ENCODE peak calls at places on chromosomes 11 and 22, in four cellular contexts. H, D, A and E are unnamed samples. For H3K27me3 and H3K36me3, the result is how much of the 10 kb centered on the place peaks cover.

GRCh38 chr11:93501856-93502255 is 41.3 kb downstream of the SMCO4 start:
- DNase-seq in H (no peak), D (no peak), A (no peak), E (no peak)

GRCh38 chr11:120205596-120206161 is 5.2 kb upstream of the OAF start:
- DNase-seq in H (peak), D (no peak), A (no peak), E (peak)

GRCh38 chr11:79362358-79362757 is 78.5 kb downstream of the TENM4 start:
- DNase-seq in H (no peak), D (no peak), A (no peak), E (no peak)

GRCh38 chr11:7575841-7576451 is 62.1 kb downstream of the PPFIBP2 start:
- DNase-seq in H (no peak), D (no peak), A (peak), E (peak)

GRCh38 chr22:37387793-37388192 is 39.5 kb downstream of the ELFN2 start:
- DNase-seq in H (no peak), D (no peak), A (no peak), E (no peak)

GRCh38 chr11:68792400-68792955 is 41.2 kb upstream of the TESMIN start:
- DNase-seq in H (peak), D (no peak), A (no peak), E (no peak)

GRCh38 chr11:18203723-18204122 is 31.1 kb downstream of the MRGPRX4 start:
- DNase-seq in H (peak), D (peak), A (peak), E (peak)

GRCh38 chr11:67082071-67082791 is 25.6 kb downstream of the RHOD start:
- DNase-seq in H (no peak), D (peak), A (peak), E (no peak)

GRCh38 chr11:101487775-101488174 is 96.0 kb downstream of the TRPC6 start:
- DNase-seq in H (peak), D (no peak), A (no peak), E (peak)

GRCh38 chr11:132895340-132895739 is 637.0 kb downstream of the OPCML start:
- DNase-seq in H (peak), D (no peak), A (no peak), E (no peak)

GRCh38 chr11:78338138-78338537 is 79.5 kb downstream of the GAB2 start:
- DNase-seq in H (no peak), D (no peak), A (no peak), E (no peak)

GRCh38 chr11:39571081-39571480 is 1888.4 kb downstream of the LRRC4C start:
- DNase-seq in H (no peak), D (no peak), A (no peak), E (no peak)

GRCh38 chr11:57647960-57648776 is 1.5 kb downstream of the YPEL4 start:
- DNase-seq in H (no peak), D (no peak), A (peak), E (no peak)

GRCh38 chr11:57646221-57646620 is 3.5 kb downstream of the YPEL4 start:
- DNase-seq in H (no peak), D (no peak), A (no peak), E (no peak)

GRCh38 chr11:57645716-57646085 is 4.0 kb downstream of the YPEL4 start:
- DNase-seq in H (no peak), D (no peak), A (no peak), E (no peak)

GRCh38 chr11:57646756-57647303 is 2.9 kb downstream of the YPEL4 start:
- DNase-seq in H (no peak), D (no peak), A (no peak), E (no peak)

GRCh38 chr11:57647368-57647767 is 2.3 kb downstream of the YPEL4 start:
- DNase-seq in H (no peak), D (no peak), A (peak), E (no peak)
- H3K9ac ChIP-seq in H (no peak), D (no peak), A (no peak), E (no peak)

GRCh38 chr11:124339671-124340447 is 19.9 kb upstream of the OR8D2 start:
- DNase-seq in H (no peak), D (no peak), A (no peak), E (no peak)
- H3K27me3 ChIP-seq in H (under half), D (under half), A (under half), E (under half)

GRCh38 chr22:49910229-49911155 is 7.7 kb downstream of the ALG12 start:
- DNase-seq in H (no peak), D (no peak), A (no peak), E (no peak)
- H3K36me3 ChIP-seq in H (under half), D (under half), A (under half), E (under half)

GRCh38 chr11:111736191-111736590 is 30.0 kb downstream of the PPP2R1B start:
- DNase-seq in H (peak), D (no peak), A (no peak), E (no peak)

GRCh38 chr11:111734383-111735261 is 31.6 kb downstream of the PPP2R1B start:
- DNase-seq in H (no peak), D (peak), A (peak), E (no peak)

GRCh38 chr11:111733655-111734088 is 32.5 kb downstream of the PPP2R1B start:
- DNase-seq in H (no peak), D (no peak), A (no peak), E (no peak)

GRCh38 chr11:111736621-111737055 is 29.6 kb downstream of the PPP2R1B start:
- DNase-seq in H (no peak), D (no peak), A (no peak), E (no peak)

DNA sequence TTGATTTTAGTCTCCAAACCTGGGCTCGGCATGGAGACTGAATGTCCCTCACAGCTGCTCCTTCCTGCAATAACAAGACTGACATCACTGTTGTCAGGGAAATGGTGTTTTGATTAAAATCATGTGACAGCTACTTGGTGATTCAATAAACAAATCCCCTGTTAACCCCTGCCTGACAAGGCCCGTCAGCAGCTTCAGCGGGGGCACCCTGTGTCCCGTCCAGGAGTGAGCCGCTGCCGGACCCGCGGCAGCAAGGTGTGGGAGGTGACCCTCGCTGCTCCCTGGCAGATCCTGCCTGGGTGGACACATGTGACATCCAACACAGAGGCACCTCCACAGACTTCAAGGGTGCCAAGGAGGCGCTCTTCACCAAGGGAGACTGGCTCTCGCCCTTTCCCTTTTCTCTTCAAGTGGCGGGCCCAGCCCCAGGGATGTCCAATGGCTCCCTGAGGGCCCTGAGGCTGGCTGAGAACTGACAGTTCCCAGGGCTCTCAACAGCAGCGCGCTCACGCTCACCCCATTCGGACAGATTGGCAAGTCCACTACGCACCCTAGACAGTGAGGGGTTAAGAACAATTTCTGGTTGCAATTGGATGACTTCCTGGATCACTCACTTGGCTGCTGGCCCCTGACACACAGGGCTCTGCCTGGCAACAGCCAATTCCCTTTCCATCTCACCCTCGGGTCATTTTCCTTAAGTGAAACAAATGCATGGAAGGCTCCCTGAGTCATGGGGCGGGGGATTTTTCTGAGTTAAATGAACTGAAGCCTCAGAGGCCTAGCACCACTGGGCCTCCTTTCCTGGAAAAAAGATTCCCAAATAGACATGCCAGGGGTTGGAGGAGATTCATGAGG is 30.7 kb downstream of the PPP2R1B start:
- DNase-seq in H (peak), D (peak), A (peak), E (peak)
- H3K9ac ChIP-seq in H (peak), D (peak), A (peak), E (peak)

GRCh38 chr22:50605349-50606074 is 4.9 kb downstream of the MAPK8IP2 start:
- DNase-seq in H (no peak), D (no peak), A (no peak), E (no peak)

GRCh38 chr22:50604256-50604580 is 3.6 kb downstream of the MAPK8IP2 start:
- DNase-seq in H (no peak), D (no peak), A (no peak), E (no peak)

GRCh38 chr22:50603511-50604255 is 3.1 kb downstream of the MAPK8IP2 start:
- DNase-seq in H (no peak), D (no peak), A (no peak), E (no peak)

GRCh38 chr22:50606126-50606525 is 5.5 kb downstream of the MAPK8IP2 start:
- DNase-seq in H (no peak), D (no peak), A (no peak), E (no peak)

GRCh38 chr22:50604623-50605348 is 4.2 kb downstream of the MAPK8IP2 start:
- DNase-seq in H (no peak), D (no peak), A (no peak), E (no peak)
- H3K27me3 ChIP-seq in H (half or more), D (under half), A (under half), E (under half)

DNA sequence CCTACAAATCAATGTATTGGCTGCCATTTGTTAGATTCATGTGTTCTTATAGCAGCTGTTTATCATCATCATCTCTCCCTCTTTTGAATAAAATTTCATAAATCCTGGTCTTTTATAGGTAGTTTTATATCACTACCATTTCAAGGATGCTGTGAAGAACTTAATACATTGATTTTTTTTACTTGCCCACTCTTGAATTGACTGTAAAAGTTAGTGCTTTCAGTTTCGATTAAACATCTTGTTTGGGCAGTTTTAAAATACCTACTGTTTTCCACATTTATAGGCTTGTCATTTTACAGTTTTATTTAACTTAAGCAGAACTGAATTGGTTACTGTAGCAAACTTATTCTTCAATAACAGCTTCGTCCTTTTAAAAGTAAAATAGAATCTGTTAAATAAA is 59.5 kb downstream of the TTC17 start:
- DNase-seq in H (no peak), D (no peak), A (no peak), E (no peak)
- H3K36me3 ChIP-seq in H (under half), D (under half), A (under half), E (under half)

GRCh38 chr11:993632-994167 is 42.8 kb downstream of the MUC6 start:
- DNase-seq in H (no peak), D (no peak), A (no peak), E (no peak)
- H3K9ac ChIP-seq in H (no peak), D (no peak), A (no peak), E (no peak)

GRCh38 chr11:30023037-30023436 is 6.2 kb upstream of the KCNA4 start:
- DNase-seq in H (no peak), D (no peak), A (no peak), E (no peak)

GRCh38 chr11:30016588-30017363 is at the start of gene KCNA4:
- DNase-seq in H (no peak), D (no peak), A (peak), E (no peak)

GRCh38 chr11:30017467-30017895 is 651 bp upstream of the KCNA4 start:
- DNase-seq in H (no peak), D (no peak), A (no peak), E (no peak)

GRCh38 chr11:30018443-30018842 is 1.6 kb upstream of the KCNA4 start:
- DNase-seq in H (no peak), D (no peak), A (no peak), E (no peak)

GRCh38 chr11:30019481-30019880 is 2.7 kb upstream of the KCNA4 start:
- DNase-seq in H (no peak), D (no peak), A (no peak), E (no peak)
- H3K27me3 ChIP-seq in H (under half), D (under half), A (under half), E (under half)

DNA sequence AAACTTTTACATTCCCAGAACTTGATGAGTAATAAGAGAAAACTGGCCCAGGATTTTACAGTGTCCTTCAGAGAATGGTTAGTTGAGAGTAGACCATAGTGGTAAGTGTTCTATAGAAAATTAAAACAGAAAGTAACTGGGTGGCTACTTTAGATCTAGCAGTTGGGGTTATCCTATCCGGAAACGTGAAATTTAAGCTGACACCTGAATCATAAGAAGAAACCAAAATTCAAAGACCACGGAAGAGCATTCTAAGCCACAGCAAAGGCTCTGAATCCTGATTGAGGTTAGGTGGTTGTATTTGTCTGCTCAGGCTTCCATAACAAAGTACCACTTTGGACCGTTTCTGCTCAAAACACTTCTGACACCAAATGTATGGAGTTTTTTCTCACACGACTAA is 34.0 kb downstream of the TTC17 start:
- DNase-seq in H (no peak), D (no peak), A (no peak), E (no peak)
- H3K36me3 ChIP-seq in H (under half), D (under half), A (half or more), E (under half)

GRCh38 chr11:134345237-134345550 is 13.4 kb downstream of the GLB1L2 start:
- DNase-seq in H (no peak), D (no peak), A (no peak), E (no peak)

GRCh38 chr11:134347441-134347840 is 15.7 kb downstream of the GLB1L2 start:
- DNase-seq in H (no peak), D (no peak), A (no peak), E (no peak)

GRCh38 chr11:134346976-134347350 is 15.2 kb downstream of the GLB1L2 start:
- DNase-seq in H (no peak), D (no peak), A (no peak), E (no peak)

GRCh38 chr11:134343646-134344045 is 11.9 kb downstream of the GLB1L2 start:
- DNase-seq in H (no peak), D (no peak), A (no peak), E (no peak)

GRCh38 chr11:134346101-134346975 is 14.6 kb downstream of the GLB1L2 start:
- DNase-seq in H (no peak), D (no peak), A (no peak), E (no peak)
- H3K9ac ChIP-seq in H (no peak), D (no peak), A (no peak), E (no peak)